ENCODE peak calls at places on chromosomes 7 and 10, in eight cellular contexts. H is cardiac muscle cell; T is naive thymus-derived CD4-positive, alpha-beta T cell; V is astrocyte; Q is A673; L is right lobe of liver; D is H9; Z is psoas muscle. M is an unnamed sample.

GRCh38 chr7:94045566-94045965 is 41.4 kb upstream of the BET1 start:
- DNase-seq in H (no peak), Z (no peak), T (no peak), Q (no peak), L (no peak), D (no peak), V (no peak), M (no peak)

GRCh38 chr7:93476491-93477344 is 97.8 kb downstream of the CALCR start:
- DNase-seq in L (peak; percentile 42), Q (no peak), D (peak; percentile 52), V (no peak), Z (no peak), H (no peak), T (no peak), M (no peak)

GRCh38 chr10:17061418-17061817 is 68.2 kb downstream of the CUBN start:
- DNase-seq in V (peak; percentile 62), D (no peak), L (no peak), Z (no peak), T (no peak), Q (no peak), H (no peak), M (no peak)

GRCh38 chr7:151110236-151110940 is 24.1 kb downstream of the AGAP3 start:
- DNase-seq in Z (peak; percentile 12), Q (no peak), L (no peak), D (no peak), T (no peak), H (no peak), V (no peak), M (no peak)

GRCh38 chr7:522071-522937 is 2.7 kb upstream of the PDGFA start:
- DNase-seq in D (no peak), H (peak; percentile 81), L (peak; percentile 71), Z (no peak), V (peak; percentile 50), T (no peak), Q (peak; percentile 38), M (peak; percentile 70)

GRCh38 chr10:49689882-49690510 is 10.5 kb downstream of the C10orf53 start:
- DNase-seq in T (no peak), Q (no peak), V (no peak), D (peak; percentile 81), L (no peak), Z (no peak), H (no peak), M (no peak)

GRCh38 chr10:127973810-127974311 is 67.0 kb downstream of the PTPRE start:
- DNase-seq in V (no peak), Q (no peak), L (no peak), H (no peak), D (peak; percentile 71), T (no peak), Z (no peak), M (no peak)

GRCh38 chr7:77439572-77439971 is 23.4 kb upstream of the GSAP start:
- DNase-seq in H (peak; percentile 17), D (no peak), T (no peak), V (no peak), L (peak; percentile 70), Q (peak; percentile 42), Z (peak; percentile 37), M (peak; percentile 29)

GRCh38 chr10:8242295-8242872 is 187.9 kb downstream of the GATA3 start:
- DNase-seq in Q (no peak), Z (no peak), H (peak; percentile 5), D (no peak), T (no peak), V (no peak), L (no peak), M (no peak)

GRCh38 chr7:79949778-79950177 is 184.9 kb upstream of the GNAI1 start:
- DNase-seq in T (no peak), Q (no peak), H (peak; percentile 5), Z (no peak), V (no peak), D (no peak), L (no peak), M (no peak)

GRCh38 chr7:103714377-103714927 is 268.4 kb upstream of the SLC26A5 start:
- DNase-seq in Z (no peak), Q (no peak), L (no peak), D (no peak), T (no peak), V (peak; percentile 20), H (no peak), M (no peak)

DNA sequence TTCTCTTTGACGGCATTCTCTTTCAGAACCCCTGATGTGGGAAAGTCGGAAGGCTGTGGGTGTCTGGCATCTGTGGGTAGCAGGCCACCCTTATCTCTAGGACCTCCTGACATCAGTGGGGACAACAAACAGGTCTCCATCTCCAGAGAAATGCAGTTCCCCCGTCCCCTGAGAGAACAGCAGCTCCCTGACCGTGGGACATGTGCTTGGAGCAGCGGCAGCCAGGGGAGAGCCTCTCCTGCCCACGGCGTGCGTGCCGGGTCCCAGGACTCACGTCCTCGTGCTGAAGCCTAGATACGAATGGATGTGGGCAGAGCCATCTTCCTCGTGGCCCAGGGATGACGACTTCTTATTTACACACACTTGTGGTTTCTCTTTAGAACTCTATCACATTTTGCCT is 133.0 kb downstream of the FGFR2 start:
- DNase-seq in D (no peak), V (no peak), L (no peak), Q (no peak), H (no peak), Z (no peak), T (no peak), M (no peak)
- H3K27me3 ChIP-seq in D (no peaks in the 10 kb centered on the region), V (no peaks in the 10 kb centered on the region), L (no peaks in the 10 kb centered on the region), Q (peaks cover 25% of the 10 kb centered on the region), H (no peaks in the 10 kb centered on the region), Z (no peaks in the 10 kb centered on the region), T (no peaks in the 10 kb centered on the region), M (peaks cover 21% of the 10 kb centered on the region)

GRCh38 chr10:68110027-68110426 is 739 bp downstream of the MYPN start:
- DNase-seq in V (no peak), Q (no peak), H (no peak), D (no peak), T (no peak), L (no peak), Z (no peak), M (no peak)

GRCh38 chr10:68106656-68107055 is 2.6 kb upstream of the MYPN start:
- DNase-seq in Q (peak; percentile 48), Z (no peak), V (peak; percentile 98), L (no peak), H (no peak), D (no peak), T (no peak), M (no peak)

GRCh38 chr10:68107651-68108449 is 1.4 kb upstream of the MYPN start:
- DNase-seq in D (no peak), T (no peak), Z (no peak), H (no peak), L (no peak), Q (no peak), V (no peak), M (no peak)

GRCh38 chr10:68111580-68111979 is 2.3 kb downstream of the MYPN start:
- DNase-seq in T (no peak), D (no peak), H (peak; percentile 43), Z (no peak), V (no peak), L (no peak), Q (no peak), M (no peak)

DNA sequence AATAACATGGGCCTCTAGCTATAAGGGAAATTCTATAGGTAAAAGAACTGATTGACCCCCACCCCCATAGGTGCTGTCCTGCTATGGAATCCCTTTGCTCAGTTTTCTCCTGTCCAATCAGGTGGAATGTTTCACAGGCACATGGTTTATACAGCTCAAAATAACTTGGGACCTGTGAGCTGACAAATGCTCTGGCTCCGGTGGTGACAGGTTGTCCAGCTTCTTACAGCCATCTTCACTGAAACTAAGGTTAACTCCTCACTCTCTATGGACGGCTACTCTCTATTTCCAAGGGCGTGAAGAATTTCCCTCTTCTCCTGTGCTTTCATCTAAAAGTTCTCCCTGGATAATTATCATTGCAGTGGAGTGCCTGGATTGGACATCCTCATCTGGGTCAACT is at the start of gene MYPN:
- DNase-seq in V (no peak), L (no peak), Z (peak; percentile 33), D (no peak), Q (no peak), T (no peak), H (peak; percentile 65), M (no peak)
- H3K4me1 ChIP-seq in V (peaks cover 13% of the 10 kb centered on the region), L (peaks cover 10% of the 10 kb centered on the region), Z (peaks cover 11% of the 10 kb centered on the region), D (no peaks in the 10 kb centered on the region), Q (peaks cover 16% of the 10 kb centered on the region), T (no peaks in the 10 kb centered on the region), H (peaks cover 20% of the 10 kb centered on the region), M (peaks cover 22% of the 10 kb centered on the region)

DNA sequence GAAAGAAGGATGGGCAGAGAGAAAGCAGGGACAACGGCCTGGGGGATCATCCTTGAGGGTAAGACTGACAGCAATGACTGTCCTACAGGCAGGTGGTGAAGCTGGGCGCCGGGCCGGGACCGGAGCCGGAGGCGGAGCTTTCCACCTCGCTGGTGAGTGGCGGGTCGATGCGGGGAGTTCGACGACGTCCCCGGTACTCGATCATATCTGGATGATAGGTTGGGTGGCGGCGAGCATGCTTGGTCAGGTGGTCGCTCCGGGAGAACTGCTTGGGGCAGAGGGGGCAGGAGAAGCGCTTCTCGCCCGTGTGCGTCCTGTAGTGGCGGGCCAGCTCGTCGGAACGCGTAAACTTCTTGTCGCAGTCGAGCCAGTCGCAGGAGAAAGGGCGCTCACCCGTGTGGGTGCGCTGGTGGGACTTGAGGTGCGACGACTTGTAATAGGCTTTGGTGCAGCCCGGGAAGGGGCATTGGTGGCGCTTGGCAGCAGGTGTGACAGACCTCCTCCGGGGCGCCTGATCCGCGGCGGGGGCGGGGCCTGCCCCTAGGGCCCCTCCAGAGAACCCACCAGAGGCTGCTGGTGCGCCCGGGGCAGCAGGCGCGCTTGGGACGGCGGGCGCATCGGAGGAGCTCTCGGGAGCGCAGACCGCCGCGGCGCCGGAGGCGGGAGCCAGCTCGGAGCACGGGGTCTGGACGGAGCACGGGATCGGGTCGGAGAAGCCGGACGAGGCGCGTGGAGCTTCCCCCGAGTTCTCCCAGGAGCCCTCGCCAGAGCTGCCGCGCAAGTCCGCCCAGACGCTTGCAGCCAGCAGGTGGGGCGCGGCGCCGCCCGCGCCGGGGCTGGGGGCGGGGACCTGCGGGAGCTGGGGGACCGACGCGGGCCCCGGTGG is 784 bp downstream of the KLF14 start:
- DNase-seq in H (peak; percentile 19), Z (peak; percentile 51), Q (no peak), T (no peak), D (peak; percentile 61), V (no peak), L (no peak), M (peak; percentile 14)
- H3K27me3 ChIP-seq in H (peaks cover 100% of the 10 kb centered on the region), Z (peaks cover 12% of the 10 kb centered on the region), Q (peaks cover 69% of the 10 kb centered on the region), T (peaks cover 51% of the 10 kb centered on the region), D (peaks cover 26% of the 10 kb centered on the region), V (peaks cover 39% of the 10 kb centered on the region), L (peaks cover 29% of the 10 kb centered on the region), M (peaks cover 99% of the 10 kb centered on the region)

DNA sequence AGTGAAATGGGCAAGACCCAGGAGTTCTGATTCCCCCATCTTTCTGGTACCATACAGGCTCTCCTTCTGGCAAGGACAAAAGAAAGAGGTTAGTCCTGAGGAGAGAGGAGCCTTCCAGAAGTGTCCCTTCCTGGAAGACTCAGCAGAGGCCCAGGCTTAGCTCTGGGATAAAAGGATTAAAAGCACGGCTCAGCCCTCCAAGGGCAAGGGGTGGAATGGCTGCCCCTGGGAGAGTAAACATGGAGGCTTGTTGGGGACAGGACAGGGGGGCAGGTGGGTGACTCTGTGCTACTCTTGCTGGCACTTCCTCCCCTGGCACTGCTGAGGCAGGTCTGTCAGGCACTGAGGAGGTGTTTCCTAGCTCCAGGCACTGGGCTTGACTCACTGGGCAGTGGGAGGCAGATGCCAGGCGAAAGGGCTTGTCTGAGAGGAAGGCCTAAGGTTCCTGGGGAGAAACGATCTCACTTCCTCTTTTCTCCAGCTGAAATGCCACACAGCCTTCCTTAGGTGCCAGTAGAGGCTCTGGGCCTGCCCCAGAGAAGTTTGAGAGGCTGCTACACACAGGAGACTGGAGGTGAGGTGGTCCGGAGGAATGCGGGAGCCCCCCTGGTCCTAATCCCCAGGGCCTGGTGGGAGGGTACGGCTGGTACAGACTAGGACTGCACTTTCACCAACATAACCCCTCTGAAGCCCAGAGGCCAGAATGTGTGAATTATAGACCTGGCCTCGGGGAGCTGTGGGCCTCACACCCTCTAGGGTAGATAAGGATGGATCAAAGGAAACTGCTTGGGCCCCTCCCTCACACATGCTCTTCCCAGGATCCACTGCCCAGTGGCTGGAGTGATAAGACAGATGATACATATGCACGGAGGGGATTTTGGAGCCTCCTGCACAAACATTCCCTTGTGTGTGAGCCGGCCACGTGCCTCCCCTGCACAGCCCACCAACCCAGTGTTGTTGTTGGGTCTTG is 63.2 kb upstream of the PODXL start:
- DNase-seq in L (no peak), Q (no peak), Z (no peak), V (no peak), H (no peak), D (no peak), T (no peak), M (no peak)
- H3K4me1 ChIP-seq in L (no peaks in the 10 kb centered on the region), Q (no peaks in the 10 kb centered on the region), Z (no peaks in the 10 kb centered on the region), V (peaks cover 27% of the 10 kb centered on the region), H (peaks cover 33% of the 10 kb centered on the region), D (no peaks in the 10 kb centered on the region), T (no peaks in the 10 kb centered on the region), M (peaks cover 64% of the 10 kb centered on the region)